ENCODE peak calls at places on chromosomes 13 and 19, in six cellular contexts. B is GM23248, W is uterus, Q is ovary, D is left ventricle myocardium inferior, C is thyroid gland. G is an unnamed sample.

GRCh38 chr19:8631425-8631819 is 989 bp downstream of the NFILZ start:
- DNase-seq in B (peak; percentile 48), W (no peak), Q (peak; percentile 39), D (no peak), C (no peak), G (no peak)

GRCh38 chr19:28705008-28705407 is 507.9 kb downstream of the UQCRFS1 start:
- DNase-seq in B (peak; percentile 93), W (no peak), Q (no peak), D (no peak), C (no peak), G (no peak)

GRCh38 chr13:29594710-29595379 is 643 bp downstream of the SLC7A1 start:
- DNase-seq in B (peak; percentile 90), W (peak; percentile 70), Q (peak; percentile 72), D (peak; percentile 52), C (peak; percentile 58), G (peak; percentile 81)

GRCh38 chr19:28633223-28634030 is 579.5 kb downstream of the UQCRFS1 start:
- DNase-seq in B (peak; percentile 75), W (no peak), Q (no peak), D (no peak), C (peak; percentile 6), G (no peak)

GRCh38 chr13:97261254-97262015 is 39.3 kb downstream of the MBNL2 start:
- DNase-seq in B (no peak), W (no peak), Q (no peak), D (no peak), C (no peak), G (no peak)

GRCh38 chr19:5093297-5093858 is 124.5 kb downstream of the KDM4B start:
- DNase-seq in B (no peak), W (no peak), Q (peak; percentile 64), D (peak; percentile 52), C (no peak), G (peak; percentile 77)

GRCh38 chr19:50983625-50984292 is at the start of gene KLK7:
- DNase-seq in B (no peak), W (no peak), Q (no peak), D (no peak), C (no peak), G (no peak)

GRCh38 chr13:95921485-95921884 is 131.7 kb downstream of the UGGT2 start:
- DNase-seq in B (peak; percentile 25), W (no peak), Q (no peak), D (no peak), C (no peak), G (no peak)

GRCh38 chr19:48603001-48603400 is 3.5 kb upstream of the SPACA4 start:
- DNase-seq in B (no peak), W (no peak), Q (no peak), D (no peak), C (no peak), G (no peak)

GRCh38 chr19:3161453-3161852 is 17.1 kb upstream of the S1PR4 start:
- DNase-seq in B (peak; percentile 67), W (no peak), Q (no peak), D (no peak), C (no peak), G (no peak)

GRCh38 chr13:75492389-75492788 is 10.4 kb upstream of the TBC1D4 start:
- DNase-seq in B (peak; percentile 74), W (no peak), Q (no peak), D (no peak), C (no peak), G (no peak)

GRCh38 chr13:39105110-39105509 is 66.9 kb downstream of the NHLRC3 start:
- DNase-seq in B (peak; percentile 2), W (no peak), Q (no peak), D (no peak), C (no peak), G (no peak)

GRCh38 chr13:25905411-25906010 is 146.3 kb downstream of the SHISA2 start:
- DNase-seq in B (no peak), W (no peak), Q (no peak), D (no peak), C (peak; percentile 5), G (no peak)

GRCh38 chr19:29370276-29370675 is 155.5 kb upstream of the VSTM2B start:
- DNase-seq in B (no peak), W (no peak), Q (no peak), D (no peak), C (no peak), G (no peak)

GRCh38 chr13:30908416-30908980 is 2.4 kb downstream of the MEDAG start:
- DNase-seq in B (peak; percentile 79), W (peak; percentile 71), Q (peak; percentile 65), D (peak; percentile 47), C (peak; percentile 28), G (no peak)

GRCh38 chr19:14333101-14333871 is 48.0 kb upstream of the ADGRE5 start:
- DNase-seq in B (peak; percentile 36), W (no peak), Q (no peak), D (peak; percentile 19), C (no peak), G (no peak)

GRCh38 chr19:5369962-5370367 is 29.4 kb upstream of the PTPRS start:
- DNase-seq in B (peak; percentile 46), W (peak; percentile 17), Q (no peak), D (peak; percentile 18), C (peak; percentile 47), G (no peak)

GRCh38 chr19:4374451-4375163 is 25.7 kb downstream of the SH3GL1 start:
- DNase-seq in B (peak; percentile 96), W (peak; percentile 84), Q (peak; percentile 79), D (peak; percentile 78), C (peak; percentile 80), G (peak; percentile 93)

GRCh38 chr13:45678282-45678681 is 23.8 kb upstream of the CBY2 start:
- DNase-seq in B (no peak), W (no peak), Q (no peak), D (no peak), C (no peak), G (no peak)

GRCh38 chr19:15379996-15380647 is 535 bp upstream of the AKAP8 start:
- DNase-seq in B (peak; percentile 63), W (no peak), Q (no peak), D (peak; percentile 50), C (peak; percentile 58), G (no peak)

GRCh38 chr13:51997641-51998330 is 13.5 kb downstream of the ATP7B start:
- DNase-seq in B (no peak), W (no peak), Q (no peak), D (no peak), C (no peak), G (no peak)

GRCh38 chr13:113819731-113820715 is 43.9 kb downstream of the GAS6 start:
- DNase-seq in B (peak; percentile 75), W (no peak), Q (peak; percentile 47), D (no peak), C (no peak), G (no peak)

GRCh38 chr13:43368003-43368402 is 344.6 kb downstream of the DNAJC15 start:
- DNase-seq in B (peak; percentile 42), W (no peak), Q (no peak), D (no peak), C (no peak), G (no peak)

GRCh38 chr19:11422163-11423068 is 3.3 kb upstream of the RGL3 start:
- DNase-seq in B (peak; percentile 74), W (peak; percentile 55), Q (peak; percentile 64), D (peak; percentile 84), C (peak; percentile 89), G (peak; percentile 93)

GRCh38 chr19:3737487-3738205 is 23.8 kb downstream of the APBA3 start:
- DNase-seq in B (no peak), W (no peak), Q (no peak), D (no peak), C (no peak), G (no peak)

GRCh38 chr13:95643814-95644598 is 500 bp downstream of the DZIP1 start:
- DNase-seq in B (peak; percentile 74), W (peak; percentile 32), Q (no peak), D (peak; percentile 18), C (no peak), G (no peak)

GRCh38 chr13:30020726-30021312 is 170.4 kb upstream of the UBL3 start:
- DNase-seq in B (peak; percentile 82), W (no peak), Q (no peak), D (no peak), C (no peak), G (no peak)

GRCh38 chr13:111371211-111371610 is 50.8 kb downstream of the TEX29 start:
- DNase-seq in B (peak; percentile 52), W (no peak), Q (no peak), D (no peak), C (peak; percentile 69), G (no peak)

GRCh38 chr19:330503-330902 is 14.1 kb downstream of the MIER2 start:
- DNase-seq in B (no peak), W (no peak), Q (no peak), D (no peak), C (no peak), G (no peak)
- H3K9me3 ChIP-seq in B (no peaks in the 10 kb centered on the region), W (no peaks in the 10 kb centered on the region), Q (no peaks in the 10 kb centered on the region), D (peaks cover 14% of the 10 kb centered on the region), C (no peaks in the 10 kb centered on the region), G (no peaks in the 10 kb centered on the region)

GRCh38 chr13:98742961-98743360 is 9.5 kb downstream of the SLC15A1 start:
- DNase-seq in B (no peak), W (no peak), Q (no peak), D (no peak), C (no peak), G (no peak)

GRCh38 chr13:98749501-98749900 is 3.0 kb downstream of the SLC15A1 start:
- DNase-seq in B (peak; percentile 96), W (no peak), Q (no peak), D (no peak), C (no peak), G (no peak)

GRCh38 chr13:98751397-98752110 is 918 bp downstream of the SLC15A1 start:
- DNase-seq in B (peak; percentile 74), W (no peak), Q (no peak), D (no peak), C (no peak), G (no peak)

GRCh38 chr13:98743377-98743776 is 9.1 kb downstream of the SLC15A1 start:
- DNase-seq in B (no peak), W (no peak), Q (no peak), D (no peak), C (no peak), G (no peak)

DNA sequence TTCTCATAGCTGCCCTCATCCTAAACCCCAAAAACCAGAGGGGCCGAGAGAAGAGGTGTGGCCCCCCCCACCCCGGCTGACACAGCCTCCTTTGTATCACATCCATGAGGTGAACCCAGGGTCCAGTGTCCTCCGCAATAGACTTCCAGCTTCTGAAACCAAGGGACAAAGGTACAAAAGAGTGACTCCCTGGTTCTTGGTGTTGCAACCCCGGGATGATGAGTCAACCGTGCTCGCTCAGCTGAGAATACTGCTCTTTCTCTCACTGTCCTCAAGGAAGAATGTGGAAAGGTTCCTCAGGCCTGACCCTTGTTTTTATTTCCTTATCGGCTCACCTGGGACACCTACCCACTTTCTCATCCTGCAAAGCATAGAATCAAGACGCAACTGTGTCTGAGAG is 5.5 kb downstream of the SLC15A1 start:
- DNase-seq in B (peak; percentile 75), W (no peak), Q (no peak), D (no peak), C (no peak), G (no peak)
- H3K9me3 ChIP-seq in B (no peaks in the 10 kb centered on the region), W (no peaks in the 10 kb centered on the region), Q (no peaks in the 10 kb centered on the region), D (peaks cover 3% of the 10 kb centered on the region), C (no peaks in the 10 kb centered on the region), G (no peaks in the 10 kb centered on the region)

GRCh38 chr13:32627793-32628192 is 41.5 kb downstream of the PDS5B start:
- DNase-seq in B (no peak), W (no peak), Q (no peak), D (no peak), C (no peak), G (no peak)
- H3K9me3 ChIP-seq in B (no peaks in the 10 kb centered on the region), W (peaks cover 8% of the 10 kb centered on the region), Q (no peaks in the 10 kb centered on the region), D (peaks cover 10% of the 10 kb centered on the region), C (no peaks in the 10 kb centered on the region), G (peaks cover 6% of the 10 kb centered on the region)

GRCh38 chr19:17692566-17692965 is 4.4 kb upstream of the UNC13A start:
- DNase-seq in B (no peak), W (no peak), Q (no peak), D (no peak), C (no peak), G (no peak)

GRCh38 chr19:17695198-17695597 is 7.0 kb upstream of the UNC13A start:
- DNase-seq in B (no peak), W (no peak), Q (no peak), D (no peak), C (no peak), G (no peak)
- H3K9me3 ChIP-seq in B (no peaks in the 10 kb centered on the region), W (no peaks in the 10 kb centered on the region), Q (no peaks in the 10 kb centered on the region), D (no peaks in the 10 kb centered on the region), C (no peaks in the 10 kb centered on the region), G (no peaks in the 10 kb centered on the region)

G was measured in right atrium auricular region.